ENCODE peak calls at places on chromosomes 5 and 9, in four cellular contexts. O is mesendoderm, X is erythroblast, C is NCI-H2081. Z is an unnamed sample.

GRCh38 chr9:130213898-130214761 is 41.9 kb downstream of the NCS1 start:
- DNase-seq in O (peak), X (peak), C (no peak), Z (peak)

GRCh38 chr9:99121604-99122003 is 16.7 kb downstream of the TGFBR1 start:
- DNase-seq in O (no peak), X (no peak), C (no peak), Z (peak)

GRCh38 chr9:33044677-33045282 is 19.7 kb downstream of the DNAJA1 start:
- DNase-seq in O (peak), X (peak), C (peak), Z (no peak)

GRCh38 chr5:79493596-79494343 is 20.2 kb downstream of the HOMER1 start:
- DNase-seq in O (no peak), X (no peak), C (no peak), Z (no peak)

GRCh38 chr9:130739081-130739480 is 45.5 kb downstream of the EXOSC2 start:
- DNase-seq in O (no peak), X (no peak), C (no peak), Z (no peak)

GRCh38 chr5:675111-675875 is 17.9 kb downstream of the TPPP start:
- DNase-seq in O (no peak), X (no peak), C (no peak), Z (no peak)

GRCh38 chr5:15555176-15555575 is 55.2 kb downstream of the FBXL7 start:
- DNase-seq in O (no peak), X (no peak), C (no peak), Z (no peak)

GRCh38 chr9:109499631-109500120 is 1.6 kb upstream of the PTPN3 start:
- DNase-seq in O (no peak), X (no peak), C (no peak), Z (no peak)

GRCh38 chr9:35254237-35254636 is 92.4 kb downstream of the UNC13B start:
- DNase-seq in O (peak), X (no peak), C (no peak), Z (no peak)

GRCh38 chr5:126914813-126915436 is 115.4 kb downstream of the MARCHF3 start:
- DNase-seq in O (no peak), X (no peak), C (no peak), Z (no peak)

GRCh38 chr5:73438048-73438896 is 10.3 kb downstream of the FOXD1 start:
- DNase-seq in O (peak), X (no peak), C (no peak), Z (no peak)

GRCh38 chr5:110784901-110785300 is 46.1 kb downstream of the SLC25A46 start:
- DNase-seq in O (peak), X (no peak), C (no peak), Z (no peak)

GRCh38 chr5:58383459-58383858 is 76.4 kb downstream of the PLK2 start:
- DNase-seq in O (no peak), X (peak), C (no peak), Z (no peak)

GRCh38 chr9:132681561-132681960 is 11.3 kb downstream of the GTF3C4 start:
- DNase-seq in O (no peak), X (no peak), C (no peak), Z (no peak)

GRCh38 chr9:108245331-108245730 is 610.5 kb downstream of the ACTL7B start:
- DNase-seq in O (no peak), X (no peak), C (no peak), Z (no peak)

GRCh38 chr9:133738039-133738805 is at the start of gene SARDH:
- DNase-seq in O (peak), X (no peak), C (no peak), Z (peak)

GRCh38 chr5:54649041-54649504 is 131.5 kb downstream of the SNX18 start:
- DNase-seq in O (no peak), X (no peak), C (no peak), Z (no peak)

Z was measured in OCI-M1.